ENCODE peak calls at places on chromosome 15, in ten cellular contexts. V is breast epithelium, A is uterus, H is right lobe of liver, M is HCT116, J is heart left ventricle, K is esophagus muscularis mucosa, Z is K562, O is endothelial cell of umbilical vein, T is stomach. X is an unnamed sample.

GRCh38 chr15:65641723-65642475 is 20.2 kb downstream of the SLC24A1 start:
- DNase-seq in V (no peak), A (no peak), H (no peak), M (no peak), J (no peak), K (no peak), Z (no peak), O (no peak), T (no peak), X (no peak)

GRCh38 chr15:74664028-74664616 is 31.7 kb downstream of the EDC3 start:
- DNase-seq in V (no peak), A (peak), H (peak), M (no peak), J (no peak), K (no peak), Z (no peak), O (peak), T (peak), X (peak)

GRCh38 chr15:83653639-83654378 is at the start of gene ADAMTSL3:
- DNase-seq in V (peak), A (peak), H (peak), M (no peak), J (peak), K (peak), Z (no peak), O (no peak), T (peak), X (peak)

GRCh38 chr15:64767203-64767602 is 8.2 kb downstream of the RBPMS2 start:
- DNase-seq in V (no peak), A (no peak), H (no peak), M (no peak), J (no peak), K (no peak), Z (no peak), O (no peak), T (no peak), X (no peak)

GRCh38 chr15:31486506-31486905 is 159.9 kb downstream of the KLF13 start:
- DNase-seq in V (no peak), A (no peak), H (no peak), M (no peak), J (no peak), K (no peak), Z (no peak), O (no peak), T (no peak), X (no peak)

GRCh38 chr15:22839046-22839705 is 710 bp downstream of the NIPA2 start:
- DNase-seq in V (no peak), A (no peak), H (no peak), M (no peak), J (no peak), K (no peak), Z (no peak), O (peak), T (no peak), X (no peak)

GRCh38 chr15:70222632-70223031 is 124.9 kb upstream of the TLE3 start:
- DNase-seq in V (no peak), A (no peak), H (no peak), M (no peak), J (no peak), K (no peak), Z (no peak), O (peak), T (no peak), X (no peak)

GRCh38 chr15:59611277-59612260 is at the start of gene GCNT3:
- DNase-seq in V (no peak), A (no peak), H (no peak), M (peak), J (no peak), K (no peak), Z (no peak), O (no peak), T (no peak), X (no peak)

GRCh38 chr15:85667491-85668424 is 127.0 kb downstream of the KLHL25 start:
- DNase-seq in V (no peak), A (peak), H (no peak), M (peak), J (no peak), K (no peak), Z (no peak), O (peak), T (no peak), X (no peak)

GRCh38 chr15:82750831-82751181 is 41.1 kb upstream of the AP3B2 start:
- DNase-seq in V (no peak), A (no peak), H (no peak), M (no peak), J (no peak), K (no peak), Z (peak), O (no peak), T (no peak), X (no peak)

GRCh38 chr15:55907797-55908196 is 85.6 kb downstream of the NEDD4 start:
- DNase-seq in V (no peak), A (no peak), H (no peak), M (peak), J (no peak), K (no peak), Z (no peak), O (peak), T (no peak), X (no peak)

GRCh38 chr15:31487811-31488436 is 161.3 kb downstream of the KLF13 start:
- DNase-seq in V (no peak), A (no peak), H (no peak), M (no peak), J (no peak), K (peak), Z (no peak), O (no peak), T (peak), X (no peak)

GRCh38 chr15:101128191-101128590 is 123.7 kb downstream of the CHSY1 start:
- DNase-seq in V (no peak), A (peak), H (no peak), M (no peak), J (no peak), K (no peak), Z (no peak), O (peak), T (no peak), X (no peak)

GRCh38 chr15:25884354-25884753 is 21.2 kb upstream of the ATP10A start:
- DNase-seq in V (no peak), A (no peak), H (no peak), M (no peak), J (no peak), K (no peak), Z (no peak), O (no peak), T (no peak), X (no peak)

GRCh38 chr15:33395841-33396240 is 85.1 kb downstream of the RYR3 start:
- DNase-seq in V (no peak), A (no peak), H (no peak), M (no peak), J (no peak), K (peak), Z (no peak), O (no peak), T (no peak), X (no peak)

GRCh38 chr15:66023322-66023972 is 154.2 kb downstream of the RAB11A start:
- DNase-seq in V (no peak), A (no peak), H (no peak), M (no peak), J (no peak), K (no peak), Z (no peak), O (no peak), T (no peak), X (no peak)

GRCh38 chr15:72353266-72353665 is 22.5 kb downstream of the HEXA start:
- DNase-seq in V (no peak), A (no peak), H (no peak), M (no peak), J (no peak), K (no peak), Z (no peak), O (no peak), T (no peak), X (no peak)

GRCh38 chr15:67116742-67117141 is 51.3 kb downstream of the SMAD3 start:
- DNase-seq in V (no peak), A (no peak), H (no peak), M (no peak), J (no peak), K (no peak), Z (no peak), O (peak), T (no peak), X (no peak)

GRCh38 chr15:46786886-46787285 is 930.4 kb upstream of the SEMA6D start:
- DNase-seq in V (no peak), A (no peak), H (no peak), M (no peak), J (peak), K (no peak), Z (no peak), O (no peak), T (no peak), X (no peak)

GRCh38 chr15:71362987-71363968 is 248.0 kb downstream of the THSD4 start:
- DNase-seq in V (no peak), A (no peak), H (no peak), M (no peak), J (no peak), K (no peak), Z (no peak), O (no peak), T (no peak), X (no peak)

GRCh38 chr15:39242345-39242744 is 338.5 kb upstream of the THBS1 start:
- DNase-seq in V (peak), A (no peak), H (no peak), M (no peak), J (peak), K (no peak), Z (no peak), O (no peak), T (no peak), X (no peak)

GRCh38 chr15:62392411-62392810 is 227.3 kb upstream of the C2CD4B start:
- DNase-seq in V (no peak), A (no peak), H (no peak), M (no peak), J (peak), K (no peak), Z (no peak), O (no peak), T (no peak), X (no peak)

GRCh38 chr15:93861413-93861812 is 369.9 kb upstream of the MCTP2 start:
- DNase-seq in V (no peak), A (peak), H (no peak), M (no peak), J (peak), K (no peak), Z (no peak), O (no peak), T (no peak), X (no peak)

GRCh38 chr15:60787737-60788513 is 309.0 kb upstream of the ICE2 start:
- DNase-seq in V (no peak), A (no peak), H (no peak), M (no peak), J (no peak), K (no peak), Z (no peak), O (peak), T (no peak), X (no peak)

GRCh38 chr15:58856090-58856489 is 77.4 kb downstream of the SLTM start:
- DNase-seq in V (no peak), A (no peak), H (no peak), M (no peak), J (no peak), K (no peak), Z (no peak), O (no peak), T (no peak), X (no peak)

GRCh38 chr15:64779630-64780029 is 4.2 kb upstream of the RBPMS2 start:
- DNase-seq in V (no peak), A (no peak), H (no peak), M (no peak), J (no peak), K (no peak), Z (no peak), O (no peak), T (no peak), X (no peak)

GRCh38 chr15:98983333-98983732 is 24.3 kb downstream of the PGPEP1L start:
- DNase-seq in V (no peak), A (peak), H (no peak), M (no peak), J (peak), K (peak), Z (peak), O (peak), T (peak), X (no peak)

GRCh38 chr15:79434361-79434760 is 2.2 kb downstream of the MINAR1 start:
- DNase-seq in V (no peak), A (no peak), H (no peak), M (no peak), J (no peak), K (peak), Z (no peak), O (no peak), T (no peak), X (no peak)

GRCh38 chr15:95284933-95285401 is 1045.5 kb upstream of the NR2F2 start:
- DNase-seq in V (no peak), A (no peak), H (no peak), M (no peak), J (no peak), K (no peak), Z (no peak), O (peak), T (no peak), X (no peak)

DNA sequence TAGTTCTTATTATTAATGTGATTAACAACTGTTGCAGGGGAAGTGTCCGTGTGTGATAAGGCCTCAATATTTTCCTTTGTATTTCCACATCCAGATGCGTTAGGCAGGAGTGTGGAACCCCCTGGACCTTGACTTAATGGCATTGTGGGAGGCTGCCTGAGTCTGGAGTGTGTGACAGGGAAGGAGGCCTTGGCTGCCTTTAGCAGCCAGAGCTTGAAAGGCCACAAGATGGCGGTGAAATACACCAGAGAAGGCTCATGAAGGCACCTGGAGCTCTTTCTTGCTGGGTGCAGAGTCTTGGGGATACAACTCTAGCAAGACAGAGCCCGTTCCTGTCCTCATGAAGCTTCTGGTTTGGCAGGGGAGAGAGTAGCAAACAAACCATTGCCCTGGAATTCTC is 36.9 kb downstream of the POLR2M start:
- DNase-seq in V (no peak), A (no peak), H (no peak), M (no peak), J (no peak), K (no peak), Z (no peak), O (peak), T (no peak), X (no peak)
- TF ChIP-seq CTCF in V (no peak), A (no peak), H (no peak), M (peak), J (no peak), K (no peak), Z (peak), O (peak), T (no peak), X (no peak)

DNA sequence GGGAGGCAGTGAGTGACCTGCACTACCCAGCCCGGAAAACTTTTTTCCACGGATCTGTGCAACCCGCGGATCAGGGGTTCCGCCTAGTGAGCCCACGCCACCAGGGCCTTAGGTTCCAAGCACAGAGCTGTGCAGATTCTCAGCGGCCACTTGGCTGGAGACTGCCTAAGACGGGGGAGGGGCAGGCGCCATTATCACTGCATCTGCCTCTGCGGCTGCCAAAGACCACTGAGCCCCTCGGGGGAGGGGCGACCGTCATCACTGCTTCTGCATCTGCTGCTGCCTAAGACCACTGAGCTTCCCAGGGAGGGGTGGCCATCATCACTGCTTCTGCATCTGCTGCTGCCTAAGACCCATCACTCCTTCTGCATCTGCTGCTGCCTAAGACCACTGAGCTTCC is 460.2 kb downstream of the OCA2 start:
- DNase-seq in V (no peak), A (no peak), H (no peak), M (no peak), J (no peak), K (no peak), Z (no peak), O (no peak), T (no peak), X (no peak)
- TF ChIP-seq POLR2A in V (no peak), A (no peak), H (no peak), M (no peak), J (no peak), K (no peak), Z (no peak), O (no peak), T (no peak), X (no peak)

GRCh38 chr15:76642671-76643070 is 262.5 kb downstream of the SCAPER start:
- DNase-seq in V (no peak), A (no peak), H (no peak), M (no peak), J (no peak), K (no peak), Z (no peak), O (no peak), T (no peak), X (no peak)
- TF ChIP-seq CTCF in V (no peak), A (no peak), H (peak), M (peak), J (peak), K (no peak), Z (no peak), O (peak), T (no peak), X (peak)

GRCh38 chr15:90902656-90902995 is 476 bp upstream of the MAN2A2 start:
- DNase-seq in V (no peak), A (no peak), H (no peak), M (no peak), J (no peak), K (no peak), Z (peak), O (no peak), T (no peak), X (no peak)

GRCh38 chr15:90902996-90903732 is at the start of gene MAN2A2:
- DNase-seq in V (no peak), A (peak), H (peak), M (peak), J (peak), K (no peak), Z (peak), O (peak), T (peak), X (peak)

GRCh38 chr15:90904746-90905145 is 1.6 kb downstream of the MAN2A2 start:
- DNase-seq in V (no peak), A (no peak), H (no peak), M (no peak), J (no peak), K (no peak), Z (no peak), O (no peak), T (no peak), X (no peak)

GRCh38 chr15:90903733-90904536 is 833 bp downstream of the MAN2A2 start:
- DNase-seq in V (no peak), A (no peak), H (peak), M (no peak), J (no peak), K (no peak), Z (peak), O (no peak), T (peak), X (no peak)

DNA sequence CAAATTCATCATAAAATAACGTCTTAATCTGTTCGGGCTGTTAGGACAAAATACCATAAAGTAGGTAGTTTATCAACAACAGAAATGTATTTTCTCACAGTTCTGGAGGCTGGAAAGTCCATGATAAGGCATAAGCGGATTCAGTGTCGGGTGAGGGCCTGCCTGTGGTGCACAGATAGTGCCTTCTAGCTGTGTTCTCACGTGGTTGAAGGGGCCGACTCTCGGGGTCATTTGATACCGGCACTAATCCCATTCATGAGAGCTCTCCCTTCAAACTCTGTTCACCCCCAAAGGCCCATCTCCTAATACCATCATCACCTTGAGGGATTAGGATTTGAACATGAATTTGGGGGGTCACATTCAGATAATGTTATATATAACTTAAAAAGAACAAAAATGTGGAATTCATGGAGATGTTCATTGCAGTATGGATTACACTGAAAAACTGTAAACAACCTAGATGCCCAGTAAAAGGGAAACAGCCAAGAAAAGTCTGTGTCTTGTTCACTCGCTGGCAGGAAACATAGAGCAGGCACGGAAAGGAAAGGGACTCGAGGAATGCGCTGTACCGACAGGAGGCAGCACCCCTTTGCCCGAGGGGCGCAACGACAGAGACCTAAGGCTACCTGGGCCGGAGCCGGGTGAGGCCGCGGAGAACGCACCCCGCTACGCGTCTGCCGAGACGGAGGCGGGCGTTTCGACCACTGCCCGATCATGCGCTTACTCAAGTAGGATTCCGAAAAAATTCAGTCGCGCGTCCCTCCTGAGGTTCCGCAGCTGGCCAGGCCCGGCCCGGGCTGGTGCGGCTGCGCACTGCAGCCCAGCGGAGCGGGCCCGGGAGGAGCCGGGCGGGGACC is 1.1 kb upstream of the MAN2A2 start:
- DNase-seq in V (peak), A (peak), H (peak), M (peak), J (peak), K (peak), Z (peak), O (peak), T (peak), X (peak)
- TF ChIP-seq POLR2A in V (no peak), A (peak), H (peak), M (peak), J (no peak), K (peak), Z (peak), O (peak), T (no peak), X (peak)

DNA sequence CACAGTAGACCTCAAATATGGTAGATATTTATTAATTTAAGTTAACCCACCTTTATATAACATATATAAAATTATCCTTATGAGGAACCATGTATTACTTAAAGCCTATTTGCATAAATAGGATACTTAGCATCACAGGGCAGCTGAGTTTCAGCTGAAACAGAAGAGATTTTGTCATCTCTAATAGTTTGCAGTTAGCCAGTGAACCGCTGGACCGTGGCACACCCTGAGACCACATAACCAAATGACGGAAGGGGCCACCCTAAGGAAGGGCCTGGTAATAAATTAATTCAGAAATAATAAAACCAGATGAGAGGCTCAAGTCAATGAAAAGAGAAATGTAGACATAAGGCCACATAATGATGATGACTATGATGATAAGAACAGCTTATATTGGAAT is 107.7 kb downstream of the MYO5A start:
- DNase-seq in V (no peak), A (no peak), H (no peak), M (no peak), J (no peak), K (no peak), Z (no peak), O (no peak), T (no peak), X (no peak)
- TF ChIP-seq CTCF in V (no peak), A (no peak), H (no peak), M (no peak), J (no peak), K (no peak), Z (no peak), O (no peak), T (no peak), X (no peak)

GRCh38 chr15:88637436-88637835 is 1.4 kb upstream of the ISG20 start:
- DNase-seq in V (no peak), A (no peak), H (no peak), M (no peak), J (no peak), K (no peak), Z (no peak), O (no peak), T (no peak), X (no peak)

GRCh38 chr15:88637841-88638625 is 783 bp upstream of the ISG20 start:
- DNase-seq in V (no peak), A (no peak), H (no peak), M (no peak), J (no peak), K (no peak), Z (no peak), O (no peak), T (no peak), X (no peak)

GRCh38 chr15:88635343-88635742 is 3.5 kb upstream of the ISG20 start:
- DNase-seq in V (no peak), A (no peak), H (no peak), M (no peak), J (no peak), K (no peak), Z (no peak), O (no peak), T (no peak), X (no peak)

GRCh38 chr15:88636039-88636438 is 2.8 kb upstream of the ISG20 start:
- DNase-seq in V (peak), A (no peak), H (peak), M (peak), J (no peak), K (no peak), Z (no peak), O (no peak), T (peak), X (peak)

GRCh38 chr15:88636654-88637053 is 2.2 kb upstream of the ISG20 start:
- DNase-seq in V (no peak), A (no peak), H (no peak), M (no peak), J (no peak), K (no peak), Z (no peak), O (no peak), T (no peak), X (no peak)
- TF ChIP-seq POLR2A in V (no peak), A (no peak), H (no peak), M (no peak), J (no peak), K (no peak), Z (no peak), O (no peak), T (no peak), X (no peak)

X was measured in prostate gland.